ENCODE peak calls at places on chromosome 7, in seven cellular contexts. M, P, Y, A, T, W and F are unnamed samples.

GRCh38 chr7:50112250-50112649 is 19.2 kb upstream of the ZPBP start:
- DNase-seq in M (no peak), P (no peak), Y (no peak), A (no peak), T (no peak), W (no peak), F (no peak)

GRCh38 chr7:44767912-44768662 is 19.4 kb downstream of the ZMIZ2 start:
- DNase-seq in M (no peak), P (peak; percentile 64), Y (peak; percentile 70), A (peak; percentile 88), T (peak; percentile 76), W (peak; percentile 87), F (no peak)

GRCh38 chr7:18762189-18762588 is 266.6 kb downstream of the HDAC9 start:
- DNase-seq in M (no peak), P (no peak), Y (no peak), A (no peak), T (no peak), W (no peak), F (no peak)

GRCh38 chr7:100874300-100874576 is 665 bp upstream of the SRRT start:
- DNase-seq in M (no peak), P (no peak), Y (no peak), A (peak; percentile 40), T (no peak), W (no peak), F (no peak)

GRCh38 chr7:79298145-79298760 is 155.2 kb downstream of the MAGI2 start:
- DNase-seq in M (peak; percentile 28), P (no peak), Y (no peak), A (no peak), T (no peak), W (no peak), F (no peak)

GRCh38 chr7:144670251-144670650 is 165.6 kb downstream of the TPK1 start:
- DNase-seq in M (no peak), P (no peak), Y (no peak), A (no peak), T (no peak), W (no peak), F (no peak)

GRCh38 chr7:130009848-130010688 is 41.1 kb downstream of the ZC3HC1 start:
- DNase-seq in M (no peak), P (no peak), Y (no peak), A (peak; percentile 53), T (no peak), W (peak; percentile 72), F (no peak)

GRCh38 chr7:139481364-139481763 is 2.1 kb downstream of the KLRG2 start:
- DNase-seq in M (no peak), P (no peak), Y (no peak), A (no peak), T (no peak), W (no peak), F (no peak)

GRCh38 chr7:83842894-83843293 is 194.0 kb upstream of the SEMA3E start:
- DNase-seq in M (no peak), P (no peak), Y (no peak), A (no peak), T (no peak), W (no peak), F (no peak)

GRCh38 chr7:128093606-128094005 is 62.4 kb upstream of the LRRC4 start:
- DNase-seq in M (no peak), P (no peak), Y (no peak), A (no peak), T (no peak), W (no peak), F (no peak)

GRCh38 chr7:99003419-99003818 is 125.1 kb downstream of the TRRAP start:
- DNase-seq in M (no peak), P (no peak), Y (peak; percentile 29), A (no peak), T (no peak), W (no peak), F (no peak)

GRCh38 chr7:2379161-2379560 is 24.2 kb upstream of the CHST12 start:
- DNase-seq in M (no peak), P (no peak), Y (no peak), A (no peak), T (no peak), W (no peak), F (no peak)

GRCh38 chr7:46146454-46147255 is 225.6 kb upstream of the IGFBP3 start:
- DNase-seq in M (no peak), P (no peak), Y (no peak), A (no peak), T (no peak), W (no peak), F (no peak)

GRCh38 chr7:108138911-108139310 is 8.8 kb upstream of the LAMB4 start:
- DNase-seq in M (no peak), P (no peak), Y (no peak), A (no peak), T (no peak), W (no peak), F (no peak)

GRCh38 chr7:97006146-97006950 is 995 bp downstream of the DLX6 start:
- DNase-seq in M (no peak), P (no peak), Y (no peak), A (peak; percentile 37), T (no peak), W (no peak), F (no peak)

GRCh38 chr7:76191783-76192240 is 9.9 kb upstream of the SRRM3 start:
- DNase-seq in M (peak; percentile 18), P (no peak), Y (no peak), A (no peak), T (no peak), W (no peak), F (no peak)

GRCh38 chr7:109101332-109101731 is 531.7 kb downstream of the DNAJB9 start:
- DNase-seq in M (no peak), P (no peak), Y (no peak), A (no peak), T (no peak), W (no peak), F (peak; percentile 4)

GRCh38 chr7:155804897-155805825 is 7.1 kb downstream of the SHH start:
- DNase-seq in M (peak; percentile 87), P (no peak), Y (peak; percentile 58), A (no peak), T (peak; percentile 61), W (peak; percentile 77), F (peak; percentile 95)

GRCh38 chr7:4097001-4097609 is 585.0 kb upstream of the FOXK1 start:
- DNase-seq in M (no peak), P (no peak), Y (no peak), A (no peak), T (no peak), W (peak; percentile 77), F (no peak)

GRCh38 chr7:88357794-88358533 is 51.3 kb upstream of the STEAP4 start:
- DNase-seq in M (no peak), P (no peak), Y (no peak), A (no peak), T (no peak), W (no peak), F (no peak)

GRCh38 chr7:114138587-114138986 is 219.8 kb upstream of the PPP1R3A start:
- DNase-seq in M (no peak), P (no peak), Y (no peak), A (no peak), T (no peak), W (no peak), F (no peak)
- TF ChIP-seq CTCF in M (no peak), P (no peak), Y (no peak), A (no peak), T (no peak), W (no peak), F (no peak)

DNA sequence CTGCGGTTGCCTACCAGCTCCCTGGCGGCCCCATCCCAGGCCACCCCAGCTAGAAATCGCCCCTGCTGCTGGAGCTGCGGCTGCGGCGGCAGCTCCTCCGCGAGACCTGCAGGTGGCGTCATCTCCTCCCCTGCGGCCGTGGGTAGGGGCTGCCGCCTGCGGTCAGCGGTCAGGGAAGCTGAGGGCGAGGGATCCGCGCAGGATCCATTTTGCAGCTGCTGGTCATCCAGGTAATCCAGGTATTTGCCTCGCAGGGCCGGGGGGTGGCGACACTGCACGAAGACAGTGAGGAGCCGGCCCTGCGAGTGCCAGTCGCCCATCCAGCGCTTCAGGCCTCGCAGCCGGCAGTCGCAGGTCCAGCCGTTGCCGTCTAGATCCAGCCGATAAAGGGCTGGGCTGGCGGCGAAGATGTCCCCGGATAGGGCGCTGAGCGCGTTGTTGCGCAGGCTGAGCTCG is 1.5 kb downstream of the TRIL start:
- DNase-seq in M (peak; percentile 76), P (peak; percentile 16), Y (peak; percentile 49), A (peak; percentile 79), T (peak; percentile 41), W (peak; percentile 86), F (no peak)
- TF ChIP-seq CTCF in M (peak; percentile 65), P (peak; percentile 41), Y (no peak), A (no peak), T (peak; percentile 33), W (peak; percentile 59), F (peak; percentile 39)

DNA sequence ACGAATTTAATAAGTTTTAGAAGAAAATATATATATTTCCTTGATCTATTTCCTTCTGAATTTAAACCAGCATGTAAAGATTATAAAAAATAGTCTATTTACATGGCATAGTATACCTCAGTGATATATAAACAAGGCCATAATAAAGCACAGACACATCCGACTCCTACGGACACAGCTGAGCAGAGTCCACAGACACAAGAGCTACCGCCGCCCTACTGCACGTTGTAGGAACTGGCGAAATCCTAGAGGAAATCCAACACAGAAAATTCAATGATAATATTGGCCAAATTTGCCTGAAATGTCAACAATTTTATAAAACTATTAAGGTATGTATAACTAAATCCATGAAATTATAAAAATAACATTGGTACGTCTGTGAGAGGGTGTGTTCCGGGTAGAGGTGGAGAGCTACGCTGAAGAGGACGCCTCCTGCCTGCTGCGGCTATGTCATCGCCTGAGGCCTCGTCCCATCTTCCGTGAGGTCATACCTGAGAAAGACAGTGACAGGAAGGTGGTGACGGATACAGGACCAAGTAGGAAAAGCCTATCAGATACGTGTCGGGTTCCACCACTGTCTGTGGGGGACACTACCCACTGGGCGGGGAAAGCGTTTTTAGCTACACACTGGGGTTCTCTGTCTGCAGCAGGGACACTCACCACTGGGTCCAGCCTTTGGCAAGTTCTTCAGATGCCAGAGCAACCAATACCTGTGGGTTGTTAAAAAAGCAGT is 29.3 kb upstream of the NCAPG2 start:
- DNase-seq in M (no peak), P (no peak), Y (no peak), A (no peak), T (no peak), W (no peak), F (no peak)
- TF ChIP-seq CTCF in M (peak; percentile 32), P (no peak), Y (no peak), A (no peak), T (no peak), W (no peak), F (no peak)

GRCh38 chr7:43729214-43729923 is at the start of gene COA1:
- DNase-seq in M (peak; percentile 72), P (peak; percentile 57), Y (peak; percentile 84), A (peak; percentile 80), T (peak; percentile 88), W (peak; percentile 95), F (peak; percentile 43)

GRCh38 chr7:43727003-43727402 is 2.3 kb downstream of the COA1 start:
- DNase-seq in M (no peak), P (no peak), Y (no peak), A (no peak), T (no peak), W (no peak), F (no peak)

GRCh38 chr7:43725251-43725650 is 4.1 kb downstream of the COA1 start:
- DNase-seq in M (no peak), P (no peak), Y (no peak), A (no peak), T (no peak), W (no peak), F (no peak)

GRCh38 chr7:43726466-43726865 is 2.9 kb downstream of the COA1 start:
- DNase-seq in M (no peak), P (no peak), Y (no peak), A (no peak), T (no peak), W (no peak), F (no peak)

GRCh38 chr7:43727494-43727893 is 1.8 kb downstream of the COA1 start:
- DNase-seq in M (no peak), P (no peak), Y (no peak), A (no peak), T (no peak), W (no peak), F (no peak)
- TF ChIP-seq CTCF in M (peak; percentile 17), P (no peak), Y (no peak), A (no peak), T (no peak), W (no peak), F (no peak)